ENCODE peak calls at places on chromosomes 6 and 20, in four cellular contexts. L is stimulated activated CD4-positive, alpha-beta T cell treated with anti-CD3 and anti-CD28 coated beads, Interleukin-15, amount 100 ng/mL, for 24 hours; U is GM23338; B is epithelial cell of esophagus. G is an unnamed sample.

GRCh38 chr6:31397901-31398300 is 5.5 kb upstream of the MICA start:
- DNase-seq in L (no peak), U (peak), B (no peak), G (no peak)

GRCh38 chr20:37845261-37845681 is 57.7 kb upstream of the VSTM2L start:
- DNase-seq in L (no peak), U (no peak), B (no peak), G (no peak)

GRCh38 chr20:1108437-1108920 is 9.9 kb upstream of the PSMF1 start:
- DNase-seq in L (peak), U (peak), B (peak), G (peak)

GRCh38 chr6:25175656-25176055 is 103.5 kb upstream of the CARMIL1 start:
- DNase-seq in L (no peak), U (no peak), B (no peak), G (peak)

GRCh38 chr20:62856931-62857619 is 4.5 kb downstream of the TCFL5 start:
- DNase-seq in L (no peak), U (no peak), B (peak), G (peak)

GRCh38 chr20:34922654-34923381 is 32.8 kb downstream of the GSS start:
- DNase-seq in L (no peak), U (no peak), B (peak), G (peak)

GRCh38 chr20:17663486-17663885 is 18.6 kb downstream of the RRBP1 start:
- DNase-seq in L (no peak), U (peak), B (no peak), G (no peak)

GRCh38 chr6:111663232-111663631 is 57.6 kb upstream of the TRAF3IP2 start:
- DNase-seq in L (no peak), U (peak), B (no peak), G (no peak)

GRCh38 chr20:9035129-9035528 is 33.8 kb upstream of the PLCB4 start:
- DNase-seq in L (no peak), U (no peak), B (peak), G (peak)

GRCh38 chr20:34268851-34269668 is 27.8 kb downstream of the ASIP start:
- DNase-seq in L (peak), U (peak), B (no peak), G (no peak)

GRCh38 chr6:56247654-56248122 is 308 bp upstream of the COL21A1 start:
- DNase-seq in L (no peak), U (no peak), B (no peak), G (no peak)

G was measured in MCF 10A.